ENCODE peak calls at places on chromosomes 16 and 17, in six cellular contexts. K is IMR-90, Z is GM12878, M is SK-N-SH, L is K562, X is HepG2. O is an unnamed sample.

GRCh38 chr17:80219013-80219776 is 938 bp downstream of the SGSH start:
- DNase-seq in K (peak), Z (peak), M (peak), L (peak), X (peak), O (peak)

GRCh38 chr17:73940511-73940910 is 263.0 kb upstream of the RPL38 start:
- DNase-seq in K (no peak), Z (no peak), M (no peak), L (no peak), X (no peak), O (no peak)

GRCh38 chr17:72699566-72699965 is 392.9 kb downstream of the SLC39A11 start:
- DNase-seq in K (peak), Z (no peak), M (no peak), L (no peak), X (no peak), O (no peak)

GRCh38 chr17:9728005-9728404 is 63.4 kb downstream of the DHRS7C start:
- DNase-seq in K (no peak), Z (no peak), M (no peak), L (no peak), X (no peak), O (no peak)

GRCh38 chr16:57893559-57894389 is 77.2 kb downstream of the CNGB1 start:
- DNase-seq in K (peak), Z (no peak), M (no peak), L (no peak), X (peak), O (peak)

GRCh38 chr17:46722662-46723285 is 95.7 kb downstream of the WNT3 start:
- DNase-seq in K (peak), Z (no peak), M (no peak), L (no peak), X (no peak), O (no peak)

GRCh38 chr17:30519707-30520106 is 42.5 kb downstream of the GOSR1 start:
- DNase-seq in K (peak), Z (no peak), M (no peak), L (no peak), X (no peak), O (peak)

GRCh38 chr16:65410801-65411200 is 288.9 kb upstream of the CDH11 start:
- DNase-seq in K (peak), Z (no peak), M (no peak), L (no peak), X (no peak), O (no peak)

GRCh38 chr16:15952265-15952711 is 2.9 kb downstream of the ABCC1 start:
- DNase-seq in K (no peak), Z (no peak), M (peak), L (no peak), X (peak), O (no peak)

GRCh38 chr17:28950017-28950751 is 1.1 kb downstream of the PHF12 start:
- DNase-seq in K (peak), Z (no peak), M (peak), L (peak), X (peak), O (peak)

GRCh38 chr16:75420987-75421819 is 12.1 kb downstream of the CFDP1 start:
- DNase-seq in K (peak), Z (no peak), M (peak), L (peak), X (peak), O (peak)

GRCh38 chr16:75653926-75654325 is 6.4 kb downstream of the TERF2IP start:
- DNase-seq in K (peak), Z (no peak), M (peak), L (no peak), X (no peak), O (no peak)

GRCh38 chr16:27258241-27258734 is 10.3 kb downstream of the NSMCE1 start:
- DNase-seq in K (peak), Z (no peak), M (no peak), L (no peak), X (peak), O (no peak)
- TF ChIP-seq SMC3 in K (no peak), Z (no peak), M (no peak), L (no peak), X (no peak), O (no peak)

DNA sequence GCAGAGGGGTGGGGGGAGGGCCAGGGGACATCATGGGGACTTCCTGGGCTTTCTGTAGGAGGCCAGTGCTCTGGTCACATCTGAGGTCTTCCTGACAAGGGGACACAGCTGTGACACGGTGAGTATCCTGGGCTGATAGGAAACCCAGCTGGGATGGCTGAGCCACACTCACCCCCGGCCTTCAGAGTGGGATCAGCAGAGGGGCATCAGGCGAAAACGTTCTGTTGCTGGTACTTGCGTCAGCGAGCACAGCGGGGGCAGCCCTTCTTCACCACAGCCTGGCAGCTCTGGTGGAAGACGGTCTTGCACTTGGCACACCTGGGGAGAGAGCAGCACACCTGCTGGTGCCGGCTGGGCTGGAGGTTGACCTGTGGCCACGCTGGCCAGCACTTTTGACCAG is 122.9 kb upstream of the SMURF2 start:
- DNase-seq in K (no peak), Z (no peak), M (peak), L (no peak), X (no peak), O (no peak)
- TF ChIP-seq SMC3 in K (no peak), Z (no peak), M (no peak), L (no peak), X (no peak), O (no peak)

DNA sequence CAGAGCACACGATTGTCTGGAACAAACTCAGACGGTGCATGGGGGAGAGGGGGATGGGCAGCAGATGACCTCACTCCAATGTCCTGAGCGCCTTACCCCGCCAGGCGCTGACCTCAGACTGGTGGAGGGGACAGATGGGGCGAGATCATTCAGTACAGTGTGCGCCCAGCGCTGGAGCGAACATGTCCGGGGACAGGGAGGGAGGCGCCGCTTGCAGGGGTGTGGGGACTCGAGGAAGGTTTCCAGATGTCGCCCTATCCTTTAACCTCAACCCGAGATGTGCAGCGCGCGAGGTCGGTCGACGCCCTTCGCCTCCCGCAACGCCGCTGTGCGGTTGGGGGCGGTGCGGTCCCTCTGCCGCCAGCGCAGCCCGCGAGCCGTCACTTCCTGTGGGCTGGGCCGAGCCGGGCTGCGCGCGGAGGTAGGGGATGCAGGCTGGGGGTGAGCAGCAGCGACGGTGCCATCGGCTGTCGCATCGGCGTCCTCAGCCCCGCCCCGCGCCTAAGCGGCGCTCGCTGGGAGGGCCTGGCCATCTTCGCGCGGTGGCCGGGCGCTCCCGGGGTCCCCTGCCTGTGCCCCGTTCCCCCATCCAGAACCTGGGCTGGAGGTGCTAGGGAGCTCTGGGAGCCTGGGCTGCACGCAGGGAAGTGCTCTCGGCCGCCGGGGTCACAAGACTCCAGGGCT is 5.3 kb upstream of the CDR2L start:
- DNase-seq in K (peak), Z (no peak), M (peak), L (peak), X (peak), O (peak)
- TF ChIP-seq SMC3 in K (no peak), Z (no peak), M (no peak), L (peak), X (no peak), O (peak)

GRCh38 chr17:76593338-76593737 is 7.7 kb upstream of the ST6GALNAC2 start:
- DNase-seq in K (peak), Z (no peak), M (no peak), L (no peak), X (no peak), O (no peak)
- TF ChIP-seq SMC3 in K (no peak), Z (no peak), M (no peak), L (no peak), X (no peak), O (no peak)

GRCh38 chr16:89860747-89861304 is 12.6 kb upstream of the TCF25 start:
- DNase-seq in K (peak), Z (no peak), M (peak), L (peak), X (peak), O (peak)
- TF ChIP-seq SMC3 in K (peak), Z (peak), M (peak), L (peak), X (peak), O (peak)

GRCh38 chr17:50212121-50212843 is 10.9 kb upstream of the COL1A1 start:
- DNase-seq in K (peak), Z (no peak), M (peak), L (peak), X (no peak), O (no peak)
- TF ChIP-seq SMC3 in K (peak), Z (no peak), M (no peak), L (no peak), X (no peak), O (no peak)

GRCh38 chr16:81709369-81709900 is 69.7 kb upstream of the PLCG2 start:
- DNase-seq in K (no peak), Z (no peak), M (no peak), L (no peak), X (no peak), O (no peak)

GRCh38 chr16:81706327-81707295 is 72.5 kb upstream of the PLCG2 start:
- DNase-seq in K (no peak), Z (no peak), M (no peak), L (no peak), X (no peak), O (no peak)

GRCh38 chr16:81708459-81709368 is 70.4 kb upstream of the PLCG2 start:
- DNase-seq in K (no peak), Z (no peak), M (no peak), L (no peak), X (no peak), O (peak)

GRCh38 chr16:81705261-81705660 is 73.8 kb upstream of the PLCG2 start:
- DNase-seq in K (no peak), Z (no peak), M (no peak), L (no peak), X (no peak), O (no peak)

DNA sequence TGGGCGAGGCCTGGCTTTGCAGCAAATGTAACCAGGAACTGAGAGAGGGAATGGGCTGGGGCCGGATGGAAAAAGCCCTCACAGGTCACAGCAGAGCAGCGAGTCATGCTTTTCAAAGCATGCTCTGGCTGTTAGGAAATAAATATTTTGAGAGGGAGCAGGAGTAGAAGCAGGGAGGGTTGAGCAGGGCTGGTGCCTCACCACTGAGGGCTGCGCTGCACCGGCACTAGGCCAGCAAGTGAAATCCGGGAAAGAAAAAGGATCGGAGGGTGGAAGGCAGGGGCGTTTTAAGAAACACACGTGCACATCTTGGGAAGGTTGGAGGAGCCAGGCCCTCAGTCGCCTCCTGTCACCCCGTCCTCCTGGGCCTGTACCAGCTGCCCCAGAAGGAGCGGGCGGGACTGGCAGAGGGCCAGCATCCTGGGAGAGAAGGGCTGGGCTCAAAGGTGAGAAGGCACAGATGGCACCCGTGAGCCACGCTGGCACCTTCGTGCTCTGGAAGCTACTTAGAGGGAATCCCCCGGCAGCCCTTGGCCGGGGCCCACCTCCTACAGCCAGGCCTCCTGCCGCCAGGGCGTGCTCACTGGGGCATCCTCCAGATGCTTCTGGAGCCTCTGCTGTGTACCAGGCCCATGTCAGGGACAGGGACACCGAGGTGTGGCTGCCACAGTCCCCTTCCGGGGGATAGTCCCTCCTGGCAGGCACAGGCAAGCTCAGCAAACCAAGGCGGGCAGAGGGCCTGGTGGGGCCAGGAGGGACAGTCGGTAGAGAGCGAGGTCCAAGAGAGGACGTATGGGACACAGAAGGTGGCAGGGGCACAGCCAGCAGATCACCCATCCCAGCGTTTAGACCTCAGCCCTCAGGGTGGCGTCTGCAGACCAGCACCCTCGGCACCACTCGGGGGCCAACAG is 71.4 kb upstream of the PLCG2 start:
- DNase-seq in K (peak), Z (no peak), M (no peak), L (no peak), X (no peak), O (peak)
- TF ChIP-seq SMC3 in K (no peak), Z (no peak), M (no peak), L (no peak), X (no peak), O (no peak)

GRCh38 chr16:82675300-82675699 is 48.5 kb downstream of the CDH13 start:
- DNase-seq in K (peak), Z (no peak), M (no peak), L (no peak), X (no peak), O (no peak)
- TF ChIP-seq SMC3 in K (no peak), Z (no peak), M (no peak), L (no peak), X (no peak), O (no peak)

GRCh38 chr17:57597101-57597500 is 148.0 kb downstream of the CCDC182 start:
- DNase-seq in K (no peak), Z (no peak), M (no peak), L (no peak), X (no peak), O (no peak)

GRCh38 chr17:57595942-57596695 is 149.0 kb downstream of the CCDC182 start:
- DNase-seq in K (no peak), Z (no peak), M (no peak), L (no peak), X (no peak), O (no peak)

GRCh38 chr17:57599271-57600045 is 145.6 kb downstream of the CCDC182 start:
- DNase-seq in K (no peak), Z (no peak), M (no peak), L (no peak), X (no peak), O (no peak)

GRCh38 chr17:57600092-57600491 is 145.0 kb downstream of the CCDC182 start:
- DNase-seq in K (no peak), Z (no peak), M (no peak), L (no peak), X (no peak), O (no peak)

GRCh38 chr17:57597531-57598453 is 147.3 kb downstream of the CCDC182 start:
- DNase-seq in K (peak), Z (no peak), M (peak), L (peak), X (peak), O (peak)
- TF ChIP-seq SMC3 in K (peak), Z (peak), M (peak), L (peak), X (peak), O (peak)